ENCODE peak calls at places on chromosomes 16 and 17, in six cellular contexts. One of them, this sample, is unnamed.

GRCh38 chr17:51456942-51457341 is 196.6 kb downstream of the UTP18 start:
- DNase-seq in right cardiac atrium: no peak
- DNase-seq in tibial nerve: no peak
- DNase-seq in small intestine: no peak
- DNase-seq in A549: no peak
- DNase-seq in Panc1: no peak
- DNase-seq in this sample: no peak

GRCh38 chr16:87216148-87216823 is 100.9 kb downstream of the C16orf95 start:
- DNase-seq in right cardiac atrium: no peak
- DNase-seq in tibial nerve: peak; percentile 47
- DNase-seq in small intestine: no peak
- DNase-seq in A549: no peak
- DNase-seq in Panc1: no peak
- DNase-seq in this sample: no peak

GRCh38 chr17:77282524-77283515 is 142.1 kb downstream of the SEC14L1 start:
- DNase-seq in right cardiac atrium: peak; percentile 26
- DNase-seq in tibial nerve: no peak
- DNase-seq in small intestine: peak; percentile 62
- DNase-seq in A549: no peak
- DNase-seq in Panc1: no peak
- DNase-seq in this sample: no peak

GRCh38 chr16:8481810-8482209 is 108.5 kb downstream of the TMEM114 start:
- DNase-seq in right cardiac atrium: no peak
- DNase-seq in tibial nerve: no peak
- DNase-seq in small intestine: no peak
- DNase-seq in A549: no peak
- DNase-seq in Panc1: no peak
- DNase-seq in this sample: no peak

GRCh38 chr17:78937561-78937960 is 12.4 kb upstream of the TIMP2 start:
- DNase-seq in right cardiac atrium: no peak
- DNase-seq in tibial nerve: no peak
- DNase-seq in small intestine: no peak
- DNase-seq in A549: no peak
- DNase-seq in Panc1: no peak
- DNase-seq in this sample: no peak

GRCh38 chr16:69935740-69936139 is 15.4 kb upstream of the CLEC18A start:
- DNase-seq in right cardiac atrium: no peak
- DNase-seq in tibial nerve: no peak
- DNase-seq in small intestine: no peak
- DNase-seq in A549: no peak
- DNase-seq in Panc1: no peak
- DNase-seq in this sample: no peak

GRCh38 chr17:77285594-77286390 is 145.0 kb downstream of the SEC14L1 start:
- DNase-seq in right cardiac atrium: peak; percentile 74
- DNase-seq in tibial nerve: no peak
- DNase-seq in small intestine: peak; percentile 87
- DNase-seq in A549: peak; percentile 72
- DNase-seq in Panc1: no peak
- DNase-seq in this sample: peak; percentile 92

GRCh38 chr17:3754458-3755334 is 31.0 kb downstream of the HASPIN start:
- DNase-seq in right cardiac atrium: no peak
- DNase-seq in tibial nerve: no peak
- DNase-seq in small intestine: peak; percentile 97
- DNase-seq in A549: no peak
- DNase-seq in Panc1: no peak
- DNase-seq in this sample: no peak

GRCh38 chr16:3266873-3267537 is 10.6 kb upstream of the MEFV start:
- DNase-seq in right cardiac atrium: no peak
- DNase-seq in tibial nerve: no peak
- DNase-seq in small intestine: peak; percentile 12
- DNase-seq in A549: peak; percentile 43
- DNase-seq in Panc1: peak; percentile 17
- DNase-seq in this sample: no peak

GRCh38 chr17:50480854-50481490 is 2.3 kb downstream of the RSAD1 start:
- DNase-seq in right cardiac atrium: no peak
- DNase-seq in tibial nerve: no peak
- DNase-seq in small intestine: no peak
- DNase-seq in A549: no peak
- DNase-seq in Panc1: no peak
- DNase-seq in this sample: no peak

GRCh38 chr17:66466933-66467367 is 164.5 kb downstream of the PRKCA start:
- DNase-seq in right cardiac atrium: peak; percentile 35
- DNase-seq in tibial nerve: no peak
- DNase-seq in small intestine: no peak
- DNase-seq in A549: peak; percentile 97
- DNase-seq in Panc1: peak; percentile 93
- DNase-seq in this sample: no peak

GRCh38 chr16:84785843-84786538 is 33.8 kb upstream of the CRISPLD2 start:
- DNase-seq in right cardiac atrium: peak; percentile 33
- DNase-seq in tibial nerve: no peak
- DNase-seq in small intestine: peak; percentile 70
- DNase-seq in A549: no peak
- DNase-seq in Panc1: no peak
- DNase-seq in this sample: peak; percentile 62

GRCh38 chr17:27333410-27333980 is 39.6 kb downstream of the WSB1 start:
- DNase-seq in right cardiac atrium: no peak
- DNase-seq in tibial nerve: no peak
- DNase-seq in small intestine: no peak
- DNase-seq in A549: no peak
- DNase-seq in Panc1: no peak
- DNase-seq in this sample: no peak

GRCh38 chr17:82257473-82257872 is 16.0 kb downstream of the CSNK1D start:
- DNase-seq in right cardiac atrium: no peak
- DNase-seq in tibial nerve: no peak
- DNase-seq in small intestine: peak; percentile 57
- DNase-seq in A549: no peak
- DNase-seq in Panc1: no peak
- DNase-seq in this sample: peak; percentile 78

GRCh38 chr17:17041571-17042380 is 481 bp upstream of the MPRIP start:
- DNase-seq in right cardiac atrium: peak; percentile 99
- DNase-seq in tibial nerve: peak; percentile 98
- DNase-seq in small intestine: peak; percentile 96
- DNase-seq in A549: peak; percentile 97
- DNase-seq in Panc1: peak; percentile 65
- DNase-seq in this sample: peak; percentile 100

GRCh38 chr17:17042381-17042736 is at the start of gene MPRIP:
- DNase-seq in right cardiac atrium: no peak
- DNase-seq in tibial nerve: no peak
- DNase-seq in small intestine: no peak
- DNase-seq in A549: no peak
- DNase-seq in Panc1: no peak
- DNase-seq in this sample: no peak

GRCh38 chr17:17042851-17043667 is 802 bp downstream of the MPRIP start:
- DNase-seq in right cardiac atrium: no peak
- DNase-seq in tibial nerve: no peak
- DNase-seq in small intestine: peak; percentile 30
- DNase-seq in A549: no peak
- DNase-seq in Panc1: no peak
- DNase-seq in this sample: no peak

GRCh38 chr17:17039911-17040310 is 2.3 kb upstream of the MPRIP start:
- DNase-seq in right cardiac atrium: no peak
- DNase-seq in tibial nerve: no peak
- DNase-seq in small intestine: no peak
- DNase-seq in A549: no peak
- DNase-seq in Panc1: no peak
- DNase-seq in this sample: no peak

DNA sequence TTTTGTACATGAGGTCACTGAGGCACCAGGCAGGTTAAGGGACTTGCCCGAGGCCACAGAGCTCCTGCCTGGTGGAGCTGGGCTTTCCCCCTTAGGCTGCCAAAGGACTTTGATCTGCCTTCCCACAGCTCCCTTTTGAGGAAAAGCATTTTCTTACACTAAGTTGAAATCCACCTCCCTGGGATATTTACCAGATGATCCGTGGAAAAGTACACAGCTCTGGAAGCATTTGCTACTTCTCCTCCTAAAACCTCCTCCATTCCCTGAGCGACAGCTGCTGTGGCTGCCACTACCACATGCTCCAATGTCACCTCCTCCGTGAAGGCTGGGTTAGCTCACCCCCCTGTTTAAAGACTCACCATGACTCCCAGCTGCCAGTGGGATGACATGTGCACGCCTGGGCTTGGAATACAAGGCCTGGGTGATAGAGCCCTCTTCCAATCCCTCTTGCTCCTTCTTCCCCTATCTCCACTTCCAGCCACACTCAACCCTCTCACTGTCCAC is 1.2 kb upstream of the MPRIP start:
- DNase-seq in right cardiac atrium: no peak
- DNase-seq in tibial nerve: no peak
- DNase-seq in small intestine: peak; percentile 50
- DNase-seq in A549: no peak
- DNase-seq in Panc1: no peak
- DNase-seq in this sample: no peak
- H3K27ac ChIP-seq in right cardiac atrium: peak overlapping the region; percentile 76
- H3K27ac ChIP-seq in tibial nerve: peak overlapping the region; percentile 77
- H3K27ac ChIP-seq in small intestine: no peak overlapping the region
- H3K27ac ChIP-seq in A549: peak overlapping the region; percentile 87
- H3K27ac ChIP-seq in Panc1: peak overlapping the region; percentile 78
- H3K27ac ChIP-seq in this sample: no peak overlapping the region

GRCh38 chr17:29148257-29148789 is 31.9 kb downstream of the MYO18A start:
- DNase-seq in right cardiac atrium: no peak
- DNase-seq in tibial nerve: no peak
- DNase-seq in small intestine: no peak
- DNase-seq in A549: no peak
- DNase-seq in Panc1: no peak
- DNase-seq in this sample: no peak

GRCh38 chr17:29147682-29148081 is 32.5 kb downstream of the MYO18A start:
- DNase-seq in right cardiac atrium: no peak
- DNase-seq in tibial nerve: no peak
- DNase-seq in small intestine: no peak
- DNase-seq in A549: no peak
- DNase-seq in Panc1: no peak
- DNase-seq in this sample: no peak

GRCh38 chr17:29145289-29146058 is 34.7 kb downstream of the MYO18A start:
- DNase-seq in right cardiac atrium: peak; percentile 70
- DNase-seq in tibial nerve: no peak
- DNase-seq in small intestine: peak; percentile 77
- DNase-seq in A549: peak; percentile 73
- DNase-seq in Panc1: no peak
- DNase-seq in this sample: no peak

GRCh38 chr17:29148790-29149430 is 31.3 kb downstream of the MYO18A start:
- DNase-seq in right cardiac atrium: peak; percentile 96
- DNase-seq in tibial nerve: peak; percentile 89
- DNase-seq in small intestine: peak; percentile 87
- DNase-seq in A549: peak; percentile 92
- DNase-seq in Panc1: peak; percentile 63
- DNase-seq in this sample: peak; percentile 97

DNA sequence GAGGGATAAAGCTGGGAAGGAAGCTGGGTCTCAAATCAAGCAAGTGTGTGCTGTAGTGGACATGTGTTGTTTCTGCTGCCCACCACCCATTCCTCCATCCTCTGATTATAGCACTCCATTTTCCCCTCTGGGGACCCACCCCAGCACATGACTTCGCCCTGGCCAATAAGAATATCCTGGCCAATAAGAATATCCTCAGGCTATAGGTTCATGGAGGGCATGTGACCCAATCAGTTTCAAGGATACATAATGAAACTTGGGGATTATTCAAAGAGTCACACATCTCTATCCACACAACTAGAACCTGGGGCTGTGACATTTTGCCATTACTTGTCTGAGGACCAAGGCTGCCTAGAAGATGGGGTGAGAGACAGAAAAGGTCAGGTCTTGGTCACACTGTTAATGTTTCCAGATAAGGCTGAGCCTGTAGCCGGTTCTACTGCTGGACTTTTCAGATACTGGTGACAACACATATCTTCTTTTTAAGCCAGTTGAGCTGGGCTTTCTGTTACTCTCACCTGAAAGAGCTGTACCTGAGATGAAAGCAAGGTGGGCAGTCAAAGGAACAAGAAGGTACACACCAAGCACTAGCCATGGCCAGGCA is 33.7 kb downstream of the MYO18A start:
- DNase-seq in right cardiac atrium: no peak
- DNase-seq in tibial nerve: no peak
- DNase-seq in small intestine: no peak
- DNase-seq in A549: no peak
- DNase-seq in Panc1: no peak
- DNase-seq in this sample: no peak
- H3K4me1 ChIP-seq in right cardiac atrium: peaks cover 10% of the 10 kb centered on the region
- H3K4me1 ChIP-seq in tibial nerve: no peaks in the 10 kb centered on the region
- H3K4me1 ChIP-seq in small intestine: peaks cover 6% of the 10 kb centered on the region
- H3K4me1 ChIP-seq in A549: peaks cover 54% of the 10 kb centered on the region
- H3K4me1 ChIP-seq in Panc1: peaks cover 60% of the 10 kb centered on the region
- H3K4me1 ChIP-seq in this sample: no peaks in the 10 kb centered on the region

GRCh38 chr17:35713069-35713728 is 18.2 kb upstream of the RASL10B start:
- DNase-seq in right cardiac atrium: no peak
- DNase-seq in tibial nerve: no peak
- DNase-seq in small intestine: peak; percentile 66
- DNase-seq in A549: no peak
- DNase-seq in Panc1: no peak
- DNase-seq in this sample: peak; percentile 59

GRCh38 chr17:35716173-35716572 is 15.3 kb upstream of the RASL10B start:
- DNase-seq in right cardiac atrium: no peak
- DNase-seq in tibial nerve: no peak
- DNase-seq in small intestine: no peak
- DNase-seq in A549: no peak
- DNase-seq in Panc1: no peak
- DNase-seq in this sample: no peak

GRCh38 chr17:35714988-35715387 is 16.5 kb upstream of the RASL10B start:
- DNase-seq in right cardiac atrium: no peak
- DNase-seq in tibial nerve: no peak
- DNase-seq in small intestine: no peak
- DNase-seq in A549: no peak
- DNase-seq in Panc1: no peak
- DNase-seq in this sample: no peak

GRCh38 chr17:35715416-35715815 is 16.0 kb upstream of the RASL10B start:
- DNase-seq in right cardiac atrium: no peak
- DNase-seq in tibial nerve: no peak
- DNase-seq in small intestine: no peak
- DNase-seq in A549: no peak
- DNase-seq in Panc1: no peak
- DNase-seq in this sample: no peak

GRCh38 chr17:35716897-35717839 is 14.3 kb upstream of the RASL10B start:
- DNase-seq in right cardiac atrium: no peak
- DNase-seq in tibial nerve: no peak
- DNase-seq in small intestine: no peak
- DNase-seq in A549: no peak
- DNase-seq in Panc1: no peak
- DNase-seq in this sample: no peak
- H3K27ac ChIP-seq in right cardiac atrium: peak overlapping the region; percentile 72
- H3K27ac ChIP-seq in tibial nerve: peak overlapping the region; percentile 74
- H3K27ac ChIP-seq in small intestine: no peak overlapping the region
- H3K27ac ChIP-seq in A549: no peak overlapping the region
- H3K27ac ChIP-seq in Panc1: no peak overlapping the region
- H3K27ac ChIP-seq in this sample: peak overlapping the region; percentile 43

GRCh38 chr17:42381898-42382297 is 6.3 kb downstream of the STAT3 start:
- DNase-seq in right cardiac atrium: no peak
- DNase-seq in tibial nerve: no peak
- DNase-seq in small intestine: no peak
- DNase-seq in A549: no peak
- DNase-seq in Panc1: no peak
- DNase-seq in this sample: no peak

GRCh38 chr17:42378597-42379594 is 9.3 kb downstream of the STAT3 start:
- DNase-seq in right cardiac atrium: no peak
- DNase-seq in tibial nerve: no peak
- DNase-seq in small intestine: peak; percentile 72
- DNase-seq in A549: no peak
- DNase-seq in Panc1: no peak
- DNase-seq in this sample: no peak

GRCh38 chr17:42386784-42387183 is 1.5 kb downstream of the STAT3 start:
- DNase-seq in right cardiac atrium: no peak
- DNase-seq in tibial nerve: no peak
- DNase-seq in small intestine: peak; percentile 39
- DNase-seq in A549: no peak
- DNase-seq in Panc1: no peak
- DNase-seq in this sample: no peak

GRCh38 chr17:42380935-42381334 is 7.3 kb downstream of the STAT3 start:
- DNase-seq in right cardiac atrium: no peak
- DNase-seq in tibial nerve: no peak
- DNase-seq in small intestine: no peak
- DNase-seq in A549: no peak
- DNase-seq in Panc1: no peak
- DNase-seq in this sample: no peak
- H3K4me1 ChIP-seq in right cardiac atrium: peaks cover 8% of the 10 kb centered on the region
- H3K4me1 ChIP-seq in tibial nerve: no peaks in the 10 kb centered on the region
- H3K4me1 ChIP-seq in small intestine: peaks cover 13% of the 10 kb centered on the region
- H3K4me1 ChIP-seq in A549: peaks cover 29% of the 10 kb centered on the region
- H3K4me1 ChIP-seq in Panc1: peaks cover 40% of the 10 kb centered on the region
- H3K4me1 ChIP-seq in this sample: no peaks in the 10 kb centered on the region

This sample was measured in aorta.